ENCODE peak calls at places on chromosome 11, in five cellular contexts. G is activated CD8-positive, alpha-beta memory T cell treated with anti-CD3 and anti-CD28 coated beads for 1 hour; X is T-helper 2 cell; O is NCI-H2081; K is mucosa of gallbladder. J is an unnamed sample.

GRCh38 chr11:117145393-117145761 is 1.3 kb downstream of the PAFAH1B2 start:
- DNase-seq in K (no peak), X (no peak), O (no peak), G (no peak), J (peak)

GRCh38 chr11:88179141-88179540 is 3.9 kb upstream of the RAB38 start:
- DNase-seq in K (no peak), G (no peak), X (no peak), O (no peak), J (no peak)

GRCh38 chr11:118921121-118921928 is 4.4 kb downstream of the BCL9L start:
- DNase-seq in K (peak), O (no peak), X (no peak), G (no peak), J (peak)

GRCh38 chr11:126403039-126403438 is 47.6 kb downstream of the ST3GAL4 start:
- DNase-seq in K (no peak), G (no peak), X (no peak), O (no peak), J (peak)

GRCh38 chr11:14500181-14500651 is 605 bp upstream of the COPB1 start:
- DNase-seq in K (peak), G (peak), X (no peak), O (no peak), J (peak)

GRCh38 chr11:77082838-77083552 is 16.2 kb downstream of the CAPN5 start:
- DNase-seq in X (no peak), K (peak), G (no peak), O (no peak), J (peak)

GRCh38 chr11:7430496-7430895 is 54.8 kb upstream of the OLFML1 start:
- DNase-seq in O (no peak), K (no peak), X (no peak), G (no peak), J (no peak)

GRCh38 chr11:66465371-66466224 is 1.1 kb upstream of the PELI3 start:
- DNase-seq in K (no peak), O (no peak), X (no peak), G (no peak), J (no peak)

GRCh38 chr11:76408171-76408965 is 27.2 kb downstream of the GVQW3 start:
- DNase-seq in O (peak), X (no peak), G (no peak), K (no peak), J (no peak)

GRCh38 chr11:11841121-11841604 is 609 bp upstream of the USP47 start:
- DNase-seq in K (peak), X (no peak), G (peak), O (peak), J (peak)

GRCh38 chr11:122398851-122399250 is 256.7 kb upstream of the UBASH3B start:
- DNase-seq in K (no peak), X (no peak), O (no peak), G (no peak), J (no peak)

GRCh38 chr11:65434057-65434666 is 11.6 kb downstream of the NEAT1 start:
- DNase-seq in K (no peak), O (no peak), X (no peak), G (no peak), J (peak)

GRCh38 chr11:74417860-74418508 is 19.8 kb upstream of the PGM2L1 start:
- DNase-seq in X (no peak), G (no peak), K (no peak), O (no peak), J (no peak)

GRCh38 chr11:326842-327580 is 6.4 kb upstream of the IFITM3 start:
- DNase-seq in G (no peak), X (no peak), K (peak), O (no peak), J (peak)

GRCh38 chr11:45754746-45755145 is 50.2 kb upstream of the SLC35C1 start:
- DNase-seq in O (no peak), G (no peak), K (peak), X (no peak), J (no peak)

GRCh38 chr11:75344761-75345454 is 6.6 kb downstream of the ARRB1 start:
- DNase-seq in K (no peak), G (no peak), X (no peak), O (no peak), J (no peak)

GRCh38 chr11:60761436-60762190 is 4.9 kb downstream of the MS4A15 start:
- DNase-seq in O (no peak), G (no peak), X (no peak), K (no peak), J (no peak)

GRCh38 chr11:77147668-77148321 is 19.7 kb downstream of the MYO7A start:
- DNase-seq in X (no peak), G (peak), K (no peak), O (no peak), J (peak)

GRCh38 chr11:115330693-115331482 is 173.3 kb downstream of the CADM1 start:
- DNase-seq in G (no peak), K (no peak), X (no peak), O (no peak), J (no peak)

GRCh38 chr11:64233913-64234839 is at the start of gene VEGFB:
- DNase-seq in G (peak), X (no peak), O (peak), K (peak), J (peak)

GRCh38 chr11:16805942-16806341 is 67.5 kb downstream of the C11orf58 start:
- DNase-seq in K (no peak), G (no peak), X (no peak), O (no peak), J (no peak)

J was measured in transverse colon.